ENCODE peak calls at places on chromosomes 11 and 22, in ten cellular contexts. H, N, D, K, R, J, S, C, Z and P are unnamed samples.

GRCh38 chr11:61106906-61107470 is 4.7 kb downstream of the CD5 start:
- DNase-seq in H (peak), N (no peak), D (no peak), K (no peak), R (no peak), J (no peak), S (no peak), C (no peak), Z (no peak), P (no peak)

GRCh38 chr11:68998390-68998911 is 14.6 kb downstream of the MRGPRF start:
- DNase-seq in H (peak), N (no peak), D (no peak), K (no peak), R (peak), J (peak), S (no peak), C (no peak), Z (no peak), P (peak)

GRCh38 chr22:24071686-24072085 is 60.6 kb downstream of the CABIN1 start:
- DNase-seq in H (peak), N (no peak), D (no peak), K (no peak), R (no peak), J (no peak), S (no peak), C (no peak), Z (no peak), P (no peak)

GRCh38 chr11:20669833-20670684 is 673 bp downstream of the NELL1 start:
- DNase-seq in H (no peak), N (no peak), D (no peak), K (no peak), R (no peak), J (no peak), S (no peak), C (no peak), Z (no peak), P (no peak)

GRCh38 chr11:66559141-66559861 is 9.1 kb downstream of the CTSF start:
- DNase-seq in H (peak), N (no peak), D (no peak), K (no peak), R (peak), J (no peak), S (no peak), C (no peak), Z (no peak), P (no peak)

GRCh38 chr11:65563606-65564005 is 5.4 kb upstream of the LTBP3 start:
- DNase-seq in H (no peak), N (no peak), D (no peak), K (no peak), R (no peak), J (no peak), S (no peak), C (no peak), Z (no peak), P (no peak)

GRCh38 chr11:11407065-11407737 is 54.2 kb upstream of the CSNK2A3 start:
- DNase-seq in H (no peak), N (no peak), D (no peak), K (no peak), R (peak), J (no peak), S (no peak), C (no peak), Z (no peak), P (no peak)

GRCh38 chr22:28424427-28425080 is 255.1 kb downstream of the TTC28 start:
- DNase-seq in H (no peak), N (no peak), D (no peak), K (no peak), R (no peak), J (peak), S (no peak), C (no peak), Z (no peak), P (no peak)

GRCh38 chr22:39055658-39056057 is 15.0 kb downstream of the APOBEC3F start:
- DNase-seq in H (no peak), N (no peak), D (no peak), K (no peak), R (no peak), J (no peak), S (no peak), C (no peak), Z (no peak), P (no peak)

GRCh38 chr11:131998020-131998419 is 627.6 kb downstream of the NTM start:
- DNase-seq in H (no peak), N (no peak), D (no peak), K (no peak), R (no peak), J (no peak), S (no peak), C (no peak), Z (no peak), P (no peak)

GRCh38 chr11:68049509-68050370 is 10.9 kb downstream of the TCIRG1 start:
- DNase-seq in H (no peak), N (no peak), D (no peak), K (no peak), R (peak), J (no peak), S (no peak), C (no peak), Z (no peak), P (no peak)

GRCh38 chr11:3796796-3797328 is 492 bp downstream of the NUP98 start:
- DNase-seq in H (no peak), N (no peak), D (no peak), K (no peak), R (no peak), J (no peak), S (peak), C (no peak), Z (no peak), P (no peak)

GRCh38 chr22:50186789-50187523 is 1.2 kb downstream of the TRABD start:
- DNase-seq in H (no peak), N (no peak), D (peak), K (no peak), R (peak), J (peak), S (no peak), C (no peak), Z (no peak), P (no peak)

GRCh38 chr11:92226331-92227232 is 2.0 kb downstream of the FAT3 start:
- DNase-seq in H (peak), N (no peak), D (peak), K (no peak), R (peak), J (no peak), S (no peak), C (peak), Z (no peak), P (no peak)

GRCh38 chr11:128179049-128179448 is 408.3 kb downstream of the ETS1 start:
- DNase-seq in H (no peak), N (no peak), D (no peak), K (no peak), R (no peak), J (no peak), S (no peak), C (no peak), Z (no peak), P (no peak)

GRCh38 chr11:130612291-130612802 is 163.9 kb downstream of the ADAMTS15 start:
- DNase-seq in H (no peak), N (no peak), D (peak), K (no peak), R (no peak), J (no peak), S (peak), C (no peak), Z (no peak), P (no peak)

GRCh38 chr11:79437981-79438630 is 2.7 kb downstream of the TENM4 start:
- DNase-seq in H (peak), N (no peak), D (peak), K (no peak), R (peak), J (no peak), S (peak), C (no peak), Z (no peak), P (no peak)

GRCh38 chr11:45794169-45794568 is 10.8 kb upstream of the SLC35C1 start:
- DNase-seq in H (no peak), N (no peak), D (no peak), K (no peak), R (no peak), J (no peak), S (no peak), C (no peak), Z (no peak), P (no peak)

GRCh38 chr11:78200553-78200952 is 11.8 kb downstream of the USP35 start:
- DNase-seq in H (peak), N (no peak), D (no peak), K (no peak), R (no peak), J (no peak), S (no peak), C (no peak), Z (no peak), P (no peak)

GRCh38 chr11:44403587-44404322 is 93.8 kb upstream of the ALX4 start:
- DNase-seq in H (no peak), N (no peak), D (no peak), K (no peak), R (no peak), J (no peak), S (no peak), C (no peak), Z (no peak), P (peak)

GRCh38 chr22:34976886-34977285 is 89.1 kb upstream of the ISX start:
- DNase-seq in H (no peak), N (no peak), D (no peak), K (no peak), R (no peak), J (no peak), S (no peak), C (no peak), Z (no peak), P (no peak)

GRCh38 chr11:6557761-6558674 is 45.4 kb downstream of the RRP8 start:
- DNase-seq in H (no peak), N (no peak), D (no peak), K (no peak), R (no peak), J (no peak), S (no peak), C (no peak), Z (no peak), P (no peak)

GRCh38 chr11:119373917-119374631 is 7.4 kb downstream of the USP2 start:
- DNase-seq in H (peak), N (no peak), D (peak), K (peak), R (peak), J (peak), S (peak), C (peak), Z (peak), P (peak)

GRCh38 chr22:19995611-19996339 is 20.8 kb downstream of the ARVCF start:
- DNase-seq in H (peak), N (no peak), D (no peak), K (no peak), R (peak), J (no peak), S (no peak), C (no peak), Z (no peak), P (no peak)

GRCh38 chr22:26461188-26461810 is 22.3 kb downstream of the HPS4 start:
- DNase-seq in H (no peak), N (no peak), D (peak), K (no peak), R (peak), J (peak), S (peak), C (peak), Z (peak), P (no peak)

GRCh38 chr11:67396587-67397398 is 4.9 kb downstream of the PPP1CA start:
- DNase-seq in H (no peak), N (no peak), D (no peak), K (no peak), R (no peak), J (no peak), S (no peak), C (no peak), Z (no peak), P (no peak)

GRCh38 chr11:46906596-46906995 is 11.8 kb downstream of the LRP4 start:
- DNase-seq in H (peak), N (no peak), D (no peak), K (no peak), R (no peak), J (no peak), S (no peak), C (no peak), Z (no peak), P (peak)

GRCh38 chr11:100080401-100080800 is 606.7 kb upstream of the ARHGAP42 start:
- DNase-seq in H (no peak), N (no peak), D (no peak), K (no peak), R (no peak), J (no peak), S (no peak), C (peak), Z (no peak), P (no peak)

GRCh38 chr11:68090706-68091105 is 30.5 kb downstream of the CHKA start:
- DNase-seq in H (no peak), N (no peak), D (no peak), K (no peak), R (no peak), J (peak), S (no peak), C (no peak), Z (no peak), P (peak)

GRCh38 chr11:5380740-5381342 is 2.8 kb upstream of the OR51M1 start:
- DNase-seq in H (no peak), N (peak), D (peak), K (no peak), R (no peak), J (peak), S (peak), C (peak), Z (peak), P (peak)

GRCh38 chr11:37616291-37616690 is 1018.3 kb upstream of the RAG2 start:
- DNase-seq in H (no peak), N (no peak), D (no peak), K (no peak), R (no peak), J (no peak), S (no peak), C (no peak), Z (no peak), P (no peak)

GRCh38 chr11:88345408-88345807 is 7.9 kb upstream of the CTSC start:
- DNase-seq in H (no peak), N (no peak), D (peak), K (no peak), R (no peak), J (peak), S (peak), C (no peak), Z (no peak), P (no peak)

GRCh38 chr11:92707173-92707619 is 262.3 kb upstream of the MTNR1B start:
- DNase-seq in H (no peak), N (no peak), D (peak), K (no peak), R (peak), J (no peak), S (no peak), C (no peak), Z (no peak), P (no peak)

GRCh38 chr22:50134481-50134880 is 36.0 kb upstream of the PANX2 start:
- DNase-seq in H (no peak), N (no peak), D (no peak), K (no peak), R (no peak), J (no peak), S (no peak), C (no peak), Z (no peak), P (no peak)

GRCh38 chr11:116171271-116172140 is 601.3 kb downstream of the BUD13 start:
- DNase-seq in H (no peak), N (no peak), D (no peak), K (no peak), R (no peak), J (no peak), S (no peak), C (no peak), Z (no peak), P (no peak)

GRCh38 chr11:44573333-44573732 is 7.9 kb downstream of the CD82 start:
- DNase-seq in H (no peak), N (no peak), D (no peak), K (no peak), R (no peak), J (no peak), S (no peak), C (no peak), Z (no peak), P (no peak)

GRCh38 chr22:39135092-39135896 is 17.2 kb downstream of the CBX7 start:
- DNase-seq in H (peak), N (no peak), D (peak), K (no peak), R (no peak), J (peak), S (peak), C (no peak), Z (peak), P (no peak)